ENCODE peak calls at places on chromosome 21, in four cellular contexts. One of them, this sample, is unnamed.

GRCh38 chr21:31201144-31201543 is 142.9 kb downstream of the TIAM1 start:
- DNase-seq in IMR-90: no peak
- DNase-seq in lung: no peak
- DNase-seq in testis: no peak
- DNase-seq in this sample: no peak

GRCh38 chr21:28789571-28789970 is 203.1 kb downstream of the LTN1 start:
- DNase-seq in IMR-90: no peak
- DNase-seq in lung: no peak
- DNase-seq in testis: no peak
- DNase-seq in this sample: no peak

GRCh38 chr21:34852438-34852837 is 183.6 kb downstream of the CLIC6 start:
- DNase-seq in IMR-90: no peak
- DNase-seq in lung: no peak
- DNase-seq in testis: no peak
- DNase-seq in this sample: no peak

GRCh38 chr21:45469273-45470086 is 64.5 kb downstream of the COL18A1 start:
- DNase-seq in IMR-90: no peak
- DNase-seq in lung: no peak
- DNase-seq in testis: no peak
- DNase-seq in this sample: no peak

GRCh38 chr21:30592140-30592539 is at the start of gene KRTAP6-3:
- DNase-seq in IMR-90: no peak
- DNase-seq in lung: no peak
- DNase-seq in testis: no peak
- DNase-seq in this sample: no peak

GRCh38 chr21:45294509-45295291 is 7.0 kb upstream of the POFUT2 start:
- DNase-seq in IMR-90: peak
- DNase-seq in lung: peak
- DNase-seq in testis: peak
- DNase-seq in this sample: peak

GRCh38 chr21:35234725-35235124 is 185.6 kb upstream of the RUNX1 start:
- DNase-seq in IMR-90: no peak
- DNase-seq in lung: no peak
- DNase-seq in testis: no peak
- DNase-seq in this sample: no peak

GRCh38 chr21:17903929-17904639 is 84.9 kb upstream of the C21orf91 start:
- DNase-seq in IMR-90: no peak
- DNase-seq in lung: no peak
- DNase-seq in testis: peak
- DNase-seq in this sample: no peak

GRCh38 chr21:45971487-45972352 is 9.8 kb upstream of the COL6A1 start:
- DNase-seq in IMR-90: peak
- DNase-seq in lung: no peak
- DNase-seq in testis: no peak
- DNase-seq in this sample: no peak

GRCh38 chr21:27419153-27419552 is 452.3 kb upstream of the ADAMTS5 start:
- DNase-seq in IMR-90: peak
- DNase-seq in lung: no peak
- DNase-seq in testis: no peak
- DNase-seq in this sample: no peak

GRCh38 chr21:14913576-14914146 is 151.1 kb downstream of the NRIP1 start:
- DNase-seq in IMR-90: peak
- DNase-seq in lung: no peak
- DNase-seq in testis: no peak
- DNase-seq in this sample: no peak

GRCh38 chr21:27476696-27477095 is 509.8 kb upstream of the ADAMTS5 start:
- DNase-seq in IMR-90: peak
- DNase-seq in lung: no peak
- DNase-seq in testis: peak
- DNase-seq in this sample: peak

GRCh38 chr21:31110430-31110829 is 72.2 kb upstream of the KRTAP19-8 start:
- DNase-seq in IMR-90: no peak
- DNase-seq in lung: no peak
- DNase-seq in testis: no peak
- DNase-seq in this sample: no peak

GRCh38 chr21:44456915-44457736 is 1.8 kb downstream of the LRRC3 start:
- DNase-seq in IMR-90: no peak
- DNase-seq in lung: no peak
- DNase-seq in testis: no peak
- DNase-seq in this sample: no peak

GRCh38 chr21:28742527-28742926 is 250.2 kb downstream of the LTN1 start:
- DNase-seq in IMR-90: peak
- DNase-seq in lung: no peak
- DNase-seq in testis: no peak
- DNase-seq in this sample: peak

GRCh38 chr21:17613242-17613676 is 558 bp upstream of the BTG3 start:
- DNase-seq in IMR-90: no peak
- DNase-seq in lung: peak
- DNase-seq in testis: peak
- DNase-seq in this sample: no peak

GRCh38 chr21:40210251-40210650 is 343.0 kb downstream of the PCP4 start:
- DNase-seq in IMR-90: no peak
- DNase-seq in lung: no peak
- DNase-seq in testis: no peak
- DNase-seq in this sample: no peak

GRCh38 chr21:45151484-45152115 is 77.2 kb downstream of the ADARB1 start:
- DNase-seq in IMR-90: no peak
- DNase-seq in lung: no peak
- DNase-seq in testis: peak
- DNase-seq in this sample: no peak

GRCh38 chr21:45142469-45142868 is 68.1 kb downstream of the ADARB1 start:
- DNase-seq in IMR-90: peak
- DNase-seq in lung: no peak
- DNase-seq in testis: no peak
- DNase-seq in this sample: peak

GRCh38 chr21:46095106-46095719 is 2.7 kb upstream of the COL6A2 start:
- DNase-seq in IMR-90: no peak
- DNase-seq in lung: no peak
- DNase-seq in testis: no peak
- DNase-seq in this sample: no peak

GRCh38 chr21:45868488-45868887 is 113.1 kb upstream of the COL6A1 start:
- DNase-seq in IMR-90: no peak
- DNase-seq in lung: no peak
- DNase-seq in testis: no peak
- DNase-seq in this sample: no peak

GRCh38 chr21:27590271-27590670 is 623.4 kb upstream of the ADAMTS5 start:
- DNase-seq in IMR-90: no peak
- DNase-seq in lung: no peak
- DNase-seq in testis: peak
- DNase-seq in this sample: peak

DNA sequence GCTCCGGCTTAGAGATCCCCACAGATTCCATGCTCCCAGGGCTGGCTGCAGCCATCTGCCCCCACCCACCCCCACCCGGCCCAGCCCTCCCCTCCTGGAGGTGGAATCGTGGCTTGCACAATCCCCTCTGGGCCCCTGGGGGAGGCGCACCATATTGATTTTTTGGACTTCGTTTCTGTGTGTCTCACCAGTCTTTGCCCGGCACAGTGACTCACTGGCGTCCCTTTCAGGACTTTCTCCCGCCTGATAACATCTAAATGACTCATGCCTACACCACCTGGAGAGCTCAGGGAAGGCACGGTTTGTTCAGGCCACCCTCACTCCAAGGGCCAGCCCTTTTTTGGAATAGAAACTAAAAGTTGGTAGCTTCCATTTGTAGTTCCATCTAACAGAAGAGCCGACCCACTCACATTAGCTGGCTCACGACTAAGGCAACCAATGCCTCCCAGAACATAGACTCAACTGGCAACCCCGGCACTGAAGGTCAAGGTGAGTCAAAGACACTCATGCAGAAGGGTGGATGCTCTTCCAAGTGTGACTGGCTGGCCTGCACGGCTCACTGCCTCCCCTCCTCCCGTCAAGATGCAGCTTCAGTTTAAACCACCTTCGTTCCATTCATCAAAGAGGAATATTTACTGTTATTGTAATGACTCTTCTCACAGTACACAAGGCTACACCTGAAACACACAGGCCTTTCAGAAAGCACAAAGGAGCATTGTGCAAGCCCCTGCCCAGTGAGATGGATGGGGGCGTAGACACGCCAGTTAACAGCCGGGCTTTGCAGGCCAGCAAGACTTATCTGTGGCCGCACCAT is 18.1 kb upstream of the ETS2 start:
- DNase-seq in IMR-90: peak
- DNase-seq in lung: no peak
- DNase-seq in testis: no peak
- DNase-seq in this sample: peak
- H3K27ac ChIP-seq in IMR-90: no peak
- H3K27ac ChIP-seq in lung: no peak
- H3K27ac ChIP-seq in testis: no peak
- H3K27ac ChIP-seq in this sample: no peak

DNA sequence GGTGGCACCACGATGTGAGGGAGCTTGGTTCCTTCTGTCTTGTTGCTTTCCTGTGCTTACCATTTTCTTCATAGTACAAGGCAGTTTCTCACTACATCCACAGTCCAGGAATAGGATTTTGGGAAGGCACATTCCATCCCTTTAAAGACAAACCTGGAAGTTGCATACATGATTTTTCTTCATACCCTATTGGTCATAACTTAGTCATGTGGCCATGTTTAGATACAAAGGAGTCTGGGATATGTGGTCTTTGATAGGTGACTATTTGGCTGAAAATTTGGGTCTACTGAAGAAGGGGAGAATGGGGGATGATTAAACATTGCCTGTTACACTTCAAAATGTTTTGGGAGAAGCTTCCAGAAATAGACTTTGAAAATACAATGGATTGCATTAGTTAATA is 7.0 kb downstream of the DYRK1A start:
- DNase-seq in IMR-90: no peak
- DNase-seq in lung: no peak
- DNase-seq in testis: no peak
- DNase-seq in this sample: no peak
- H3K4me3 ChIP-seq in IMR-90: no peak
- H3K4me3 ChIP-seq in lung: no peak
- H3K4me3 ChIP-seq in testis: no peak
- H3K4me3 ChIP-seq in this sample: no peak

GRCh38 chr21:36992671-36993070 is 13.8 kb upstream of the RIPPLY3 start:
- DNase-seq in IMR-90: no peak
- DNase-seq in lung: no peak
- DNase-seq in testis: no peak
- DNase-seq in this sample: no peak
- TF ChIP-seq CTCF in IMR-90: no peak
- TF ChIP-seq CTCF in lung: no peak
- TF ChIP-seq CTCF in testis: no peak
- TF ChIP-seq CTCF in this sample: no peak

GRCh38 chr21:42499430-42500106 is 3.5 kb upstream of the RSPH1 start:
- DNase-seq in IMR-90: no peak
- DNase-seq in lung: no peak
- DNase-seq in testis: no peak
- DNase-seq in this sample: no peak

GRCh38 chr21:42496839-42497202 is 797 bp upstream of the RSPH1 start:
- DNase-seq in IMR-90: no peak
- DNase-seq in lung: peak
- DNase-seq in testis: peak
- DNase-seq in this sample: no peak

GRCh38 chr21:42496120-42496838 is at the start of gene RSPH1:
- DNase-seq in IMR-90: peak
- DNase-seq in lung: peak
- DNase-seq in testis: peak
- DNase-seq in this sample: peak

GRCh38 chr21:42500225-42500624 is 4.2 kb upstream of the RSPH1 start:
- DNase-seq in IMR-90: no peak
- DNase-seq in lung: no peak
- DNase-seq in testis: no peak
- DNase-seq in this sample: no peak

DNA sequence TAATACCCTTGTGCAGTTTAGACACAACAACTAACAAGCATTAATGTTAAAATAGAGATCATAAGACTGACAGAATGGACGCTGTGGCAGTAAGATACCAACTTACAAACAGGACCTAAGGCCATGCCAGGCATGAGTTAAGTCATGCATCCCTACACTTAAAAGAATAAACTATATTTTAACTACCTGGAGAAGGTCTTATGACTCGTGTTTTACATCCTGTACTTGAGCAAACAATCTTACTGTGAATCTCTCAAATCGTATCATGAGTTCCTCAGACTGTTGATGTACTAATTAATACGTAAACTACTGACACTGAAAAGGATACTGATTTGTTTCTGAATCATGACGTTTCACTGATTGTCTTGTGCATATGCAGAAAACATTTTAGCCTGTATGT is 2.0 kb upstream of the RSPH1 start:
- DNase-seq in IMR-90: no peak
- DNase-seq in lung: no peak
- DNase-seq in testis: no peak
- DNase-seq in this sample: no peak
- H3K27ac ChIP-seq in IMR-90: no peak
- H3K27ac ChIP-seq in lung: no peak
- H3K27ac ChIP-seq in testis: no peak
- H3K27ac ChIP-seq in this sample: no peak

This sample was measured in brain microvascular endothelial cell.